ENCODE peak calls at places on chromosomes 1 and 21, in four cellular contexts. D is fibroblast of lung, V is renal cortical epithelial cell, R is M059J. C is an unnamed sample.

GRCh38 chr1:31627301-31627929 is 9.9 kb downstream of the HCRTR1 start:
- DNase-seq in D (peak; percentile 31), V (peak; percentile 54), R (no peak), C (peak; percentile 46)

GRCh38 chr1:23555949-23556640 is 3.2 kb downstream of the ID3 start:
- DNase-seq in D (peak; percentile 64), V (peak; percentile 83), R (peak; percentile 95), C (peak; percentile 55)

GRCh38 chr21:26846036-26846931 is 1.1 kb upstream of the ADAMTS1 start:
- DNase-seq in D (peak; percentile 86), V (peak; percentile 64), R (peak; percentile 79), C (peak; percentile 85)

GRCh38 chr1:23376890-23377811 is 7.5 kb upstream of the ZNF436 start:
- DNase-seq in D (peak; percentile 75), V (peak; percentile 91), R (peak; percentile 96), C (peak; percentile 89)

GRCh38 chr21:28127390-28127789 is 865.3 kb downstream of the LTN1 start:
- DNase-seq in D (peak; percentile 24), V (peak; percentile 73), R (no peak), C (no peak)

GRCh38 chr1:81151300-81151699 is 649.4 kb upstream of the ADGRL2 start:
- DNase-seq in D (no peak), V (no peak), R (no peak), C (no peak)

GRCh38 chr1:25926731-25927496 is 20.7 kb upstream of the STMN1 start:
- DNase-seq in D (no peak), V (no peak), R (peak; percentile 47), C (no peak)

GRCh38 chr1:214993419-214993818 is 89.1 kb upstream of the KCNK2 start:
- DNase-seq in D (no peak), V (no peak), R (no peak), C (peak; percentile 60)

GRCh38 chr1:10252508-10252907 is 42.1 kb downstream of the KIF1B start:
- DNase-seq in D (peak; percentile 43), V (peak; percentile 59), R (peak; percentile 88), C (peak; percentile 65)

GRCh38 chr1:39689635-39690034 is 1.6 kb downstream of the HPCAL4 start:
- DNase-seq in D (no peak), V (no peak), R (no peak), C (no peak)